ENCODE peak calls at places on chromosomes 11 and 22, in six cellular contexts. One of them, this sample, is unnamed.
A peak's percentile ranks its signal among the peaks of the same experiment; 100 is the strongest.

GRCh38 chr22:27726726-27727449 is 74.7 kb downstream of the MN1 start:
- DNase-seq in aorta: peak; percentile 84
- DNase-seq in mammary epithelial cell: no peak
- DNase-seq in cardiac muscle cell: peak; percentile 78
- DNase-seq in left ventricle myocardium inferior: peak; percentile 72
- DNase-seq in ovary: peak; percentile 44
- DNase-seq in this sample: peak; percentile 42

GRCh38 chr11:113305440-113306336 is 8.7 kb upstream of the TTC12 start:
- DNase-seq in aorta: peak; percentile 93
- DNase-seq in mammary epithelial cell: peak; percentile 61
- DNase-seq in cardiac muscle cell: peak; percentile 76
- DNase-seq in left ventricle myocardium inferior: peak; percentile 69
- DNase-seq in ovary: peak; percentile 77
- DNase-seq in this sample: peak; percentile 80

GRCh38 chr11:107824668-107825369 is 33.8 kb downstream of the SLC35F2 start:
- DNase-seq in aorta: no peak
- DNase-seq in mammary epithelial cell: no peak
- DNase-seq in cardiac muscle cell: no peak
- DNase-seq in left ventricle myocardium inferior: no peak
- DNase-seq in ovary: no peak
- DNase-seq in this sample: no peak

GRCh38 chr11:115145316-115145715 is 358.9 kb downstream of the CADM1 start:
- DNase-seq in aorta: no peak
- DNase-seq in mammary epithelial cell: no peak
- DNase-seq in cardiac muscle cell: no peak
- DNase-seq in left ventricle myocardium inferior: no peak
- DNase-seq in ovary: no peak
- DNase-seq in this sample: no peak

GRCh38 chr22:43231724-43232034 is 44.7 kb upstream of the TTLL12 start:
- DNase-seq in aorta: no peak
- DNase-seq in mammary epithelial cell: no peak
- DNase-seq in cardiac muscle cell: no peak
- DNase-seq in left ventricle myocardium inferior: no peak
- DNase-seq in ovary: no peak
- DNase-seq in this sample: no peak

GRCh38 chr11:77668760-77669159 is 31.2 kb upstream of the CLNS1A start:
- DNase-seq in aorta: no peak
- DNase-seq in mammary epithelial cell: no peak
- DNase-seq in cardiac muscle cell: no peak
- DNase-seq in left ventricle myocardium inferior: no peak
- DNase-seq in ovary: no peak
- DNase-seq in this sample: no peak

GRCh38 chr11:10453261-10453660 is 1.8 kb upstream of the AMPD3 start:
- DNase-seq in aorta: no peak
- DNase-seq in mammary epithelial cell: peak; percentile 60
- DNase-seq in cardiac muscle cell: no peak
- DNase-seq in left ventricle myocardium inferior: no peak
- DNase-seq in ovary: no peak
- DNase-seq in this sample: no peak

GRCh38 chr22:33108037-33108436 is 49.9 kb upstream of the SYN3 start:
- DNase-seq in aorta: no peak
- DNase-seq in mammary epithelial cell: no peak
- DNase-seq in cardiac muscle cell: no peak
- DNase-seq in left ventricle myocardium inferior: no peak
- DNase-seq in ovary: no peak
- DNase-seq in this sample: no peak

GRCh38 chr11:127919206-127920000 is 668.0 kb downstream of the ETS1 start:
- DNase-seq in aorta: no peak
- DNase-seq in mammary epithelial cell: peak; percentile 95
- DNase-seq in cardiac muscle cell: peak; percentile 56
- DNase-seq in left ventricle myocardium inferior: no peak
- DNase-seq in ovary: no peak
- DNase-seq in this sample: no peak

GRCh38 chr11:58629857-58630256 is 7.4 kb downstream of the CNTF start:
- DNase-seq in aorta: no peak
- DNase-seq in mammary epithelial cell: peak; percentile 42
- DNase-seq in cardiac muscle cell: peak; percentile 79
- DNase-seq in left ventricle myocardium inferior: no peak
- DNase-seq in ovary: no peak
- DNase-seq in this sample: peak; percentile 58

GRCh38 chr11:30451642-30452041 is 128.7 kb downstream of the ARL14EP start:
- DNase-seq in aorta: no peak
- DNase-seq in mammary epithelial cell: no peak
- DNase-seq in cardiac muscle cell: no peak
- DNase-seq in left ventricle myocardium inferior: no peak
- DNase-seq in ovary: no peak
- DNase-seq in this sample: no peak

GRCh38 chr22:49827853-49828598 is at the start of gene BRD1:
- DNase-seq in aorta: peak; percentile 87
- DNase-seq in mammary epithelial cell: peak; percentile 49
- DNase-seq in cardiac muscle cell: peak; percentile 77
- DNase-seq in left ventricle myocardium inferior: peak; percentile 70
- DNase-seq in ovary: peak; percentile 74
- DNase-seq in this sample: peak; percentile 74

GRCh38 chr22:40668611-40669390 is 10.5 kb upstream of the MCHR1 start:
- DNase-seq in aorta: no peak
- DNase-seq in mammary epithelial cell: peak; percentile 87
- DNase-seq in cardiac muscle cell: peak; percentile 92
- DNase-seq in left ventricle myocardium inferior: no peak
- DNase-seq in ovary: no peak
- DNase-seq in this sample: peak; percentile 29

DNA sequence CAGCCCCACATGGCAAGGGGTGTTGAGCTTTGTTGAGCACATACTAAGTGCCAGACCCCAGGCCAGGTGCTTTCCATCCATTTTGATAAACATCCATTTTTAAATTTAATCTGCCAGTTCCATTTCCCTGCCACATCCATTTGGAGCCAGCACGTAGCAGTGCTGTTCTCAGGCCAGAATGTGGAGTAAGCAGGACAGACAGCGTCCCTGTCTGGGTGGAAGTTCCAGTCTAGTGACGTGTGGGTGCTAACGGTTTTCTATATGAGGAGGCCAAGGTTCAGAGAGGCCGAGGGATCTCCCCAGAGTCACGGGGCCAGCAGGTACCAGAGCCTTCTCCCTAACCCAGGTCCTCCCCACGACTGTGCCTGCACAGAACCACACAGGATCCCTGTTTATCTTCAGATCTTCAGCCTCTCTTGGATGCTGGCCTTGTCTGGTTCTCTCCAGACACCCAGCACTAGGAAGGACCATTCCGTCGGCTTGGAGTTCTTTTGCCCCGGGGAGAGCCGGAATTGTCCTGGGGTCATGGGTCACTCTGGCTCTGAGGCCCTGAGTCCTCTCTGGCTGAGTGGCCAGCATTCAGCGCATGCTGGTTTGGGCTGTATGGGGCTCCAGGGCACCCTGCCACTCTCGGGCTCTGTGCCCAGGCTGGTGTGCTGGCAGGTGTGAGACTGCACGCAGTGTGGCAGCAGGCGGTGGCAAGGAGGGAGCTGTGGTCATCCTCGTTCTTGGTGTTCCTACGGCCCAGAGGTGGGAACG is 63.6 kb upstream of the PPARA start:
- DNase-seq in aorta: peak; percentile 74
- DNase-seq in mammary epithelial cell: peak; percentile 72
- DNase-seq in cardiac muscle cell: no peak
- DNase-seq in left ventricle myocardium inferior: peak; percentile 22
- DNase-seq in ovary: no peak
- DNase-seq in this sample: no peak
- H3K4me3 ChIP-seq in aorta: no peak overlapping the region
- H3K4me3 ChIP-seq in mammary epithelial cell: peak overlapping the region; percentile 95
- H3K4me3 ChIP-seq in cardiac muscle cell: no peak overlapping the region
- H3K4me3 ChIP-seq in left ventricle myocardium inferior: peak overlapping the region; percentile 96
- H3K4me3 ChIP-seq in ovary: peak overlapping the region; percentile 34
- H3K4me3 ChIP-seq in this sample: no peak overlapping the region

GRCh38 chr22:37499006-37499707 is 13.0 kb upstream of the MFNG start:
- DNase-seq in aorta: no peak
- DNase-seq in mammary epithelial cell: no peak
- DNase-seq in cardiac muscle cell: no peak
- DNase-seq in left ventricle myocardium inferior: no peak
- DNase-seq in ovary: no peak
- DNase-seq in this sample: no peak

GRCh38 chr22:37501176-37501609 is 15.0 kb upstream of the MFNG start:
- DNase-seq in aorta: no peak
- DNase-seq in mammary epithelial cell: no peak
- DNase-seq in cardiac muscle cell: peak; percentile 38
- DNase-seq in left ventricle myocardium inferior: peak; percentile 77
- DNase-seq in ovary: peak; percentile 62
- DNase-seq in this sample: peak; percentile 55

GRCh38 chr22:37500745-37501144 is 14.6 kb upstream of the MFNG start:
- DNase-seq in aorta: no peak
- DNase-seq in mammary epithelial cell: no peak
- DNase-seq in cardiac muscle cell: no peak
- DNase-seq in left ventricle myocardium inferior: no peak
- DNase-seq in ovary: no peak
- DNase-seq in this sample: no peak

GRCh38 chr22:37498289-37498909 is 12.2 kb upstream of the MFNG start:
- DNase-seq in aorta: no peak
- DNase-seq in mammary epithelial cell: no peak
- DNase-seq in cardiac muscle cell: no peak
- DNase-seq in left ventricle myocardium inferior: no peak
- DNase-seq in ovary: no peak
- DNase-seq in this sample: peak; percentile 60

DNA sequence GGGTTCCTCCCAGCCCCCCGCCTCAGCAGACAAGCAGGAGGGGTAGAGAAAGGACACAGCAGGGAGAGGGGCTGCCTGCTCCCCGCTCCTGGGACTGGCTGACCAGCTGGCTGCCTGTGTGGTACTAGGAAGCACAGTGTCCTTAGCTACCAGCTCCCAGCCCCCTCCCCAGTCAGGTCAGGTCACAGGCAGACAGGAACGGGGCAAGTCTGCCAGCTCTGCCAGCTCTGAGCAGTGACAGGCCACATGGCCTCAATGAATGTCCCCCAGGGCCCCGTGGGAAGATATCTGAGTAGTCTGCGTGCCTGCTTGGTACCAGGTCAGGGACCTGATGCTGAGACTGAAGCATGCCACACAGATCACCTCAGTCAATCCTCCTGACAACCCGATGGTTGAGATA is 13.6 kb upstream of the MFNG start:
- DNase-seq in aorta: no peak
- DNase-seq in mammary epithelial cell: no peak
- DNase-seq in cardiac muscle cell: no peak
- DNase-seq in left ventricle myocardium inferior: no peak
- DNase-seq in ovary: no peak
- DNase-seq in this sample: no peak
- H3K4me1 ChIP-seq in aorta: no peaks in the 10 kb centered on the region
- H3K4me1 ChIP-seq in mammary epithelial cell: peaks cover 72% of the 10 kb centered on the region
- H3K4me1 ChIP-seq in cardiac muscle cell: peaks cover 18% of the 10 kb centered on the region
- H3K4me1 ChIP-seq in left ventricle myocardium inferior: peaks cover 80% of the 10 kb centered on the region
- H3K4me1 ChIP-seq in ovary: peaks cover 16% of the 10 kb centered on the region
- H3K4me1 ChIP-seq in this sample: no peaks in the 10 kb centered on the region

GRCh38 chr11:396511-396947 is 2.5 kb downstream of the PKP3 start:
- DNase-seq in aorta: no peak
- DNase-seq in mammary epithelial cell: no peak
- DNase-seq in cardiac muscle cell: peak; percentile 42
- DNase-seq in left ventricle myocardium inferior: no peak
- DNase-seq in ovary: no peak
- DNase-seq in this sample: no peak

GRCh38 chr11:394034-394857 is at the start of gene PKP3:
- DNase-seq in aorta: no peak
- DNase-seq in mammary epithelial cell: peak; percentile 97
- DNase-seq in cardiac muscle cell: peak; percentile 52
- DNase-seq in left ventricle myocardium inferior: no peak
- DNase-seq in ovary: no peak
- DNase-seq in this sample: peak; percentile 95

GRCh38 chr11:394858-395655 is 1.0 kb downstream of the PKP3 start:
- DNase-seq in aorta: no peak
- DNase-seq in mammary epithelial cell: no peak
- DNase-seq in cardiac muscle cell: no peak
- DNase-seq in left ventricle myocardium inferior: no peak
- DNase-seq in ovary: no peak
- DNase-seq in this sample: no peak

GRCh38 chr11:396948-397548 is 3.0 kb downstream of the PKP3 start:
- DNase-seq in aorta: peak; percentile 89
- DNase-seq in mammary epithelial cell: no peak
- DNase-seq in cardiac muscle cell: peak; percentile 78
- DNase-seq in left ventricle myocardium inferior: peak; percentile 71
- DNase-seq in ovary: peak; percentile 79
- DNase-seq in this sample: no peak

GRCh38 chr11:395866-396265 is 1.9 kb downstream of the PKP3 start:
- DNase-seq in aorta: no peak
- DNase-seq in mammary epithelial cell: peak; percentile 41
- DNase-seq in cardiac muscle cell: no peak
- DNase-seq in left ventricle myocardium inferior: no peak
- DNase-seq in ovary: no peak
- DNase-seq in this sample: no peak
- H3K4me3 ChIP-seq in aorta: no peak overlapping the region
- H3K4me3 ChIP-seq in mammary epithelial cell: peak overlapping the region; percentile 75
- H3K4me3 ChIP-seq in cardiac muscle cell: no peak overlapping the region
- H3K4me3 ChIP-seq in left ventricle myocardium inferior: no peak overlapping the region
- H3K4me3 ChIP-seq in ovary: no peak overlapping the region
- H3K4me3 ChIP-seq in this sample: peak overlapping the region; percentile 74

GRCh38 chr22:20646377-20646776 is 127.5 kb upstream of the SERPIND1 start:
- DNase-seq in aorta: no peak
- DNase-seq in mammary epithelial cell: no peak
- DNase-seq in cardiac muscle cell: no peak
- DNase-seq in left ventricle myocardium inferior: no peak
- DNase-seq in ovary: no peak
- DNase-seq in this sample: no peak

GRCh38 chr22:20645954-20646353 is 128.0 kb upstream of the SERPIND1 start:
- DNase-seq in aorta: peak; percentile 39
- DNase-seq in mammary epithelial cell: no peak
- DNase-seq in cardiac muscle cell: no peak
- DNase-seq in left ventricle myocardium inferior: no peak
- DNase-seq in ovary: no peak
- DNase-seq in this sample: no peak

GRCh38 chr22:20648306-20648903 is 125.5 kb upstream of the SERPIND1 start:
- DNase-seq in aorta: no peak
- DNase-seq in mammary epithelial cell: no peak
- DNase-seq in cardiac muscle cell: no peak
- DNase-seq in left ventricle myocardium inferior: no peak
- DNase-seq in ovary: no peak
- DNase-seq in this sample: no peak

GRCh38 chr22:20646906-20647305 is 127.0 kb upstream of the SERPIND1 start:
- DNase-seq in aorta: peak; percentile 5
- DNase-seq in mammary epithelial cell: no peak
- DNase-seq in cardiac muscle cell: no peak
- DNase-seq in left ventricle myocardium inferior: no peak
- DNase-seq in ovary: no peak
- DNase-seq in this sample: no peak

DNA sequence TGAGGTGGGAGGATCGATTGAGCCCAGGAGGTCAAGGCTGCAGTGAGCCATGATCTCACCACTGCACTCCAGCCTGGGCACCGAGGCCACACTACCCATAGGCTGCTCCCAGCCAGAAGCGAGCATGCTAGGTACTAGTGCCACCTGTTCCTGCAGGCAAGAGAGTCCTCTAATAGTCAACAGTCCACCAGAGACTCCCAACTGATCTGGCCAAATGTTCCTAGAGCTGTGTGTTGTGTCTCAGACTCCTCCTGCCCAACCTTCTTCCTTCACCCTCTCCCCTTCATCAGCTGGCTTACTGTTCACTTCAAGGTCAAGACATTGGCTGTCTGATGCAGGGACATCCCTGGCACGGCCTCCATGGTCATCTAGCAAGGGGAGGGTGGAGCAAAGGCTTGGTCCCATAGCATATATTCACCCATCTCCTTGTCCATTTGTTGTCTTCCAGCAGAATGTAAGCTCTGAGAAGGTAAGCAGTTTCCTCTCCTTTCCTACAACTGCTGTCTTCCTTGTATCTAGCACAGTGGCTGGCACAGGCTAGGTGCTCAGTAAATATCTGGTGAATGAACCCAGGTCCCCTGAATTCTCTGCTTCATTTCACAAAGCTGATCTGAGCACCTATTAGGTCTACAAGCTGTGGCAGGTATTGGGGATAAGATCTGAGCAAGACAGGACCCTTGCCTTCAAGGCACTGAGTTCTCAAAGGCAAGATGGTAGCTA is 126.2 kb upstream of the SERPIND1 start:
- DNase-seq in aorta: no peak
- DNase-seq in mammary epithelial cell: no peak
- DNase-seq in cardiac muscle cell: no peak
- DNase-seq in left ventricle myocardium inferior: no peak
- DNase-seq in ovary: no peak
- DNase-seq in this sample: no peak
- H3K4me1 ChIP-seq in aorta: no peaks in the 10 kb centered on the region
- H3K4me1 ChIP-seq in mammary epithelial cell: no peaks in the 10 kb centered on the region
- H3K4me1 ChIP-seq in cardiac muscle cell: no peaks in the 10 kb centered on the region
- H3K4me1 ChIP-seq in left ventricle myocardium inferior: no peaks in the 10 kb centered on the region
- H3K4me1 ChIP-seq in ovary: no peaks in the 10 kb centered on the region
- H3K4me1 ChIP-seq in this sample: no peaks in the 10 kb centered on the region

This sample was measured in small intestine.